ENCODE peak calls at places on chromosomes 16 and 17, in seven cellular contexts. One of them, this sample, is unnamed.

GRCh38 chr17:78351449-78352006 is 8.3 kb downstream of the SOCS3 start:
- DNase-seq in esophagus squamous epithelium: no peak
- DNase-seq in neural progenitor cell: peak; percentile 84
- DNase-seq in body of pancreas: peak; percentile 91
- DNase-seq in dorsolateral prefrontal cortex: peak; percentile 94
- DNase-seq in tibial artery: peak; percentile 97
- DNase-seq in AG04449: no peak
- DNase-seq in this sample: no peak

GRCh38 chr16:27085182-27085581 is 18.5 kb downstream of the C16orf82 start:
- DNase-seq in esophagus squamous epithelium: no peak
- DNase-seq in neural progenitor cell: peak; percentile 36
- DNase-seq in body of pancreas: no peak
- DNase-seq in dorsolateral prefrontal cortex: no peak
- DNase-seq in tibial artery: peak; percentile 48
- DNase-seq in AG04449: no peak
- DNase-seq in this sample: no peak

GRCh38 chr17:5591966-5592365 is 7.7 kb upstream of the NLRP1 start:
- DNase-seq in esophagus squamous epithelium: no peak
- DNase-seq in neural progenitor cell: no peak
- DNase-seq in body of pancreas: no peak
- DNase-seq in dorsolateral prefrontal cortex: no peak
- DNase-seq in tibial artery: no peak
- DNase-seq in AG04449: no peak
- DNase-seq in this sample: no peak

GRCh38 chr17:66564992-66565465 is 262.6 kb downstream of the PRKCA start:
- DNase-seq in esophagus squamous epithelium: no peak
- DNase-seq in neural progenitor cell: peak; percentile 50
- DNase-seq in body of pancreas: no peak
- DNase-seq in dorsolateral prefrontal cortex: no peak
- DNase-seq in tibial artery: no peak
- DNase-seq in AG04449: no peak
- DNase-seq in this sample: no peak

GRCh38 chr17:4220655-4221054 is 43.1 kb downstream of the ANKFY1 start:
- DNase-seq in esophagus squamous epithelium: no peak
- DNase-seq in neural progenitor cell: no peak
- DNase-seq in body of pancreas: no peak
- DNase-seq in dorsolateral prefrontal cortex: no peak
- DNase-seq in tibial artery: peak; percentile 77
- DNase-seq in AG04449: no peak
- DNase-seq in this sample: no peak

GRCh38 chr16:5252800-5253199 is 155.2 kb upstream of the EEF2KMT start:
- DNase-seq in esophagus squamous epithelium: no peak
- DNase-seq in neural progenitor cell: peak; percentile 50
- DNase-seq in body of pancreas: no peak
- DNase-seq in dorsolateral prefrontal cortex: peak; percentile 23
- DNase-seq in tibial artery: no peak
- DNase-seq in AG04449: no peak
- DNase-seq in this sample: no peak

GRCh38 chr16:25823891-25824290 is 132.1 kb downstream of the HS3ST4 start:
- DNase-seq in esophagus squamous epithelium: no peak
- DNase-seq in neural progenitor cell: no peak
- DNase-seq in body of pancreas: no peak
- DNase-seq in dorsolateral prefrontal cortex: no peak
- DNase-seq in tibial artery: no peak
- DNase-seq in AG04449: no peak
- DNase-seq in this sample: no peak

GRCh38 chr17:21548236-21548635 is 144.1 kb upstream of the KCNJ18 start:
- DNase-seq in esophagus squamous epithelium: no peak
- DNase-seq in neural progenitor cell: no peak
- DNase-seq in body of pancreas: no peak
- DNase-seq in dorsolateral prefrontal cortex: no peak
- DNase-seq in tibial artery: no peak
- DNase-seq in AG04449: no peak
- DNase-seq in this sample: no peak

GRCh38 chr17:50519141-50519834 is 11.0 kb downstream of the MYCBPAP start:
- DNase-seq in esophagus squamous epithelium: no peak
- DNase-seq in neural progenitor cell: no peak
- DNase-seq in body of pancreas: no peak
- DNase-seq in dorsolateral prefrontal cortex: no peak
- DNase-seq in tibial artery: no peak
- DNase-seq in AG04449: no peak
- DNase-seq in this sample: no peak

GRCh38 chr17:82356028-82356427 is 3.0 kb upstream of the TEX19 start:
- DNase-seq in esophagus squamous epithelium: no peak
- DNase-seq in neural progenitor cell: no peak
- DNase-seq in body of pancreas: peak; percentile 40
- DNase-seq in dorsolateral prefrontal cortex: no peak
- DNase-seq in tibial artery: no peak
- DNase-seq in AG04449: no peak
- DNase-seq in this sample: no peak

GRCh38 chr16:89137666-89138512 is 33.7 kb upstream of the CDH15 start:
- DNase-seq in esophagus squamous epithelium: no peak
- DNase-seq in neural progenitor cell: no peak
- DNase-seq in body of pancreas: no peak
- DNase-seq in dorsolateral prefrontal cortex: no peak
- DNase-seq in tibial artery: no peak
- DNase-seq in AG04449: no peak
- DNase-seq in this sample: no peak

GRCh38 chr16:77531741-77532140 is 96.9 kb upstream of the ADAMTS18 start:
- DNase-seq in esophagus squamous epithelium: no peak
- DNase-seq in neural progenitor cell: no peak
- DNase-seq in body of pancreas: no peak
- DNase-seq in dorsolateral prefrontal cortex: no peak
- DNase-seq in tibial artery: no peak
- DNase-seq in AG04449: peak; percentile 1
- DNase-seq in this sample: no peak

GRCh38 chr16:83948914-83949723 is 3.9 kb upstream of the OSGIN1 start:
- DNase-seq in esophagus squamous epithelium: no peak
- DNase-seq in neural progenitor cell: no peak
- DNase-seq in body of pancreas: no peak
- DNase-seq in dorsolateral prefrontal cortex: no peak
- DNase-seq in tibial artery: no peak
- DNase-seq in AG04449: no peak
- DNase-seq in this sample: no peak

GRCh38 chr16:12336158-12336557 is 359.6 kb downstream of the SNX29 start:
- DNase-seq in esophagus squamous epithelium: no peak
- DNase-seq in neural progenitor cell: no peak
- DNase-seq in body of pancreas: no peak
- DNase-seq in dorsolateral prefrontal cortex: no peak
- DNase-seq in tibial artery: peak; percentile 11
- DNase-seq in AG04449: no peak
- DNase-seq in this sample: no peak

GRCh38 chr16:49833796-49834195 is 22.1 kb downstream of the ZNF423 start:
- DNase-seq in esophagus squamous epithelium: no peak
- DNase-seq in neural progenitor cell: no peak
- DNase-seq in body of pancreas: no peak
- DNase-seq in dorsolateral prefrontal cortex: no peak
- DNase-seq in tibial artery: peak; percentile 92
- DNase-seq in AG04449: no peak
- DNase-seq in this sample: no peak

GRCh38 chr16:12527077-12527476 is 276.6 kb downstream of the CPPED1 start:
- DNase-seq in esophagus squamous epithelium: no peak
- DNase-seq in neural progenitor cell: no peak
- DNase-seq in body of pancreas: no peak
- DNase-seq in dorsolateral prefrontal cortex: peak; percentile 41
- DNase-seq in tibial artery: no peak
- DNase-seq in AG04449: no peak
- DNase-seq in this sample: no peak

GRCh38 chr17:1713878-1714487 is 3.8 kb upstream of the TLCD2 start:
- DNase-seq in esophagus squamous epithelium: no peak
- DNase-seq in neural progenitor cell: peak; percentile 86
- DNase-seq in body of pancreas: peak; percentile 67
- DNase-seq in dorsolateral prefrontal cortex: no peak
- DNase-seq in tibial artery: peak; percentile 70
- DNase-seq in AG04449: no peak
- DNase-seq in this sample: no peak
- TF ChIP-seq CTCF in esophagus squamous epithelium: peak; percentile 29
- TF ChIP-seq CTCF in neural progenitor cell: peak; percentile 69
- TF ChIP-seq CTCF in body of pancreas: peak; percentile 69
- TF ChIP-seq CTCF in dorsolateral prefrontal cortex: peak; percentile 25
- TF ChIP-seq CTCF in tibial artery: peak; percentile 10
- TF ChIP-seq CTCF in AG04449: peak; percentile 40
- TF ChIP-seq CTCF in this sample: peak; percentile 38

DNA sequence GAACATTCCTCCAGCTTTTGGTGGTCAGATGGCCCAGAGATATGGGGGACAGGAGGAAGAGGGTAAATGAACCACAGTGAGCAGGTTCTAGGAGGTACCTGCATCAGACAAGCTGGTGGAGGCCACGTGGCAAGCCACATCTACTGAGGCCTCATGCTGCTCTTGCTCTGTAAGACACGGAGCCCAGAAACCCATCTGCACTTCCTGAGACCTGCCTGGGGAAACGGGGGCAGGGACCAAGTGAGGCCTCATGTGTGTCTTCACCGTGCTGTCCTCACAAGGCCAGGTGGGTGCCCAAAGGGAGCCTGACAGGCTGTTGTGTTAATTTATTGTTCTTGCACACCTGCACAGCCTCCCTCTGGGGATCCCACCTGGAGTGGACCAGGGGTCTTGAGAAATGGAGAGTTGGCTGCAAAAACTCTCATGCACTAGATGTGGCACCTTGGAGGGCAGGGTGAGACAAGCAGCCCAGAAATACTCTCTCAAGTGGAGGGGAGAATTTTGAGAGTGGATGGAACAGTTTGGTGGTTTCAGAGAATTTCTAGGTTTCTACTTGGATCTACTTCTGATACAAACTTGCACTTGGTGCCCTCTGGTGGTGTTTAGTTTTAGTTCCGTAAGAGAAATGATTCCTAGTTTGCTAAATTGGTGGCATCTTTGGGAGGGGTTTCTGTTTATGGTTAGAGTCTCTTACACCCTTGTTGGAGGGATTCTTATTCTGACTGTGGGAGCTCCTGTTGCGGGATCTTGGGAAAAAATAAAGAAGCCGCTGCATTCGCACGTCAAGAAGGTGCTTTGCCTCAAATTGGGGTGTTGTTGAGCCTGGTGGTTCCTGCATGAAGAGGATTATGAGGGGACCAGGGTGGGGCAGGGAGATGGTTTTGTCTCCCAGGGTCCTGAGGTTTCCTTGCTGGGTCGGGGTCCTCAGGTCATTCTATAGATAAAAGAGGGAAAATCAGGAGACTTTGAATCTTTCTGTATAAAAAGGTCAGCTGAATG is 47.5 kb downstream of the SLC6A2 start:
- DNase-seq in esophagus squamous epithelium: no peak
- DNase-seq in neural progenitor cell: peak; percentile 68
- DNase-seq in body of pancreas: peak; percentile 50
- DNase-seq in dorsolateral prefrontal cortex: peak; percentile 23
- DNase-seq in tibial artery: no peak
- DNase-seq in AG04449: peak; percentile 19
- DNase-seq in this sample: peak; percentile 32
- TF ChIP-seq CTCF in esophagus squamous epithelium: peak; percentile 40
- TF ChIP-seq CTCF in neural progenitor cell: peak; percentile 64
- TF ChIP-seq CTCF in body of pancreas: peak; percentile 45
- TF ChIP-seq CTCF in dorsolateral prefrontal cortex: peak; percentile 77
- TF ChIP-seq CTCF in tibial artery: peak; percentile 45
- TF ChIP-seq CTCF in AG04449: peak; percentile 34
- TF ChIP-seq CTCF in this sample: peak; percentile 25

GRCh38 chr17:7503521-7503920 is 19.4 kb downstream of the POLR2A start:
- DNase-seq in esophagus squamous epithelium: no peak
- DNase-seq in neural progenitor cell: no peak
- DNase-seq in body of pancreas: no peak
- DNase-seq in dorsolateral prefrontal cortex: no peak
- DNase-seq in tibial artery: no peak
- DNase-seq in AG04449: no peak
- DNase-seq in this sample: no peak

GRCh38 chr17:7502171-7502847 is 18.1 kb downstream of the POLR2A start:
- DNase-seq in esophagus squamous epithelium: no peak
- DNase-seq in neural progenitor cell: no peak
- DNase-seq in body of pancreas: no peak
- DNase-seq in dorsolateral prefrontal cortex: no peak
- DNase-seq in tibial artery: no peak
- DNase-seq in AG04449: no peak
- DNase-seq in this sample: no peak

GRCh38 chr17:7499161-7499560 is 15.0 kb downstream of the POLR2A start:
- DNase-seq in esophagus squamous epithelium: no peak
- DNase-seq in neural progenitor cell: no peak
- DNase-seq in body of pancreas: no peak
- DNase-seq in dorsolateral prefrontal cortex: no peak
- DNase-seq in tibial artery: peak; percentile 57
- DNase-seq in AG04449: no peak
- DNase-seq in this sample: no peak

GRCh38 chr17:7501729-7502128 is 17.6 kb downstream of the POLR2A start:
- DNase-seq in esophagus squamous epithelium: no peak
- DNase-seq in neural progenitor cell: no peak
- DNase-seq in body of pancreas: no peak
- DNase-seq in dorsolateral prefrontal cortex: no peak
- DNase-seq in tibial artery: no peak
- DNase-seq in AG04449: no peak
- DNase-seq in this sample: no peak

DNA sequence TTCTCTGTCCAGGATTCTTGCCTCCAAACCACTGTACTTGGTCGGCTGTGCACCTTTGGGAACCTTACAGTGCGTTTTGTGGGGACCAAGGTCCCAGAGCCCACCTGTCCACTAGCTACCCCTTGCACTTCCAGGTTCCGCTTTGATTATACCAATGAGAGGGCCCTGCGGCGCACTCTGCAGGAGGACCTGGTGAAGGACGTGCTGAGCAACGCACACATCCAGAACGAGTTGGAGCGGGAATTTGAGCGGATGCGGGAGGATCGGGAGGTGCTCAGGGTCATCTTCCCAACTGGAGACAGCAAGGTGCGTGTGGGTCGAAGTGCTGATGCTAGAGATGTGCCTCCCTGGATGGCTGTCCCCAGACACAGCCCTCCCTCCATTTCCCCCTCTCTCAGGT is 18.8 kb downstream of the POLR2A start:
- DNase-seq in esophagus squamous epithelium: no peak
- DNase-seq in neural progenitor cell: peak; percentile 48
- DNase-seq in body of pancreas: no peak
- DNase-seq in dorsolateral prefrontal cortex: no peak
- DNase-seq in tibial artery: no peak
- DNase-seq in AG04449: no peak
- DNase-seq in this sample: no peak
- TF ChIP-seq CTCF in esophagus squamous epithelium: no peak
- TF ChIP-seq CTCF in neural progenitor cell: peak; percentile 49
- TF ChIP-seq CTCF in body of pancreas: peak; percentile 37
- TF ChIP-seq CTCF in dorsolateral prefrontal cortex: no peak
- TF ChIP-seq CTCF in tibial artery: no peak
- TF ChIP-seq CTCF in AG04449: peak; percentile 16
- TF ChIP-seq CTCF in this sample: peak; percentile 11

GRCh38 chr16:58417600-58417999 is 25.3 kb downstream of the GINS3 start:
- DNase-seq in esophagus squamous epithelium: no peak
- DNase-seq in neural progenitor cell: no peak
- DNase-seq in body of pancreas: no peak
- DNase-seq in dorsolateral prefrontal cortex: no peak
- DNase-seq in tibial artery: no peak
- DNase-seq in AG04449: no peak
- DNase-seq in this sample: no peak

GRCh38 chr16:58413359-58413758 is 21.1 kb downstream of the GINS3 start:
- DNase-seq in esophagus squamous epithelium: no peak
- DNase-seq in neural progenitor cell: no peak
- DNase-seq in body of pancreas: no peak
- DNase-seq in dorsolateral prefrontal cortex: no peak
- DNase-seq in tibial artery: no peak
- DNase-seq in AG04449: no peak
- DNase-seq in this sample: no peak

GRCh38 chr16:58411736-58412614 is 19.7 kb downstream of the GINS3 start:
- DNase-seq in esophagus squamous epithelium: no peak
- DNase-seq in neural progenitor cell: no peak
- DNase-seq in body of pancreas: no peak
- DNase-seq in dorsolateral prefrontal cortex: no peak
- DNase-seq in tibial artery: no peak
- DNase-seq in AG04449: no peak
- DNase-seq in this sample: no peak

GRCh38 chr16:58417035-58417434 is 24.8 kb downstream of the GINS3 start:
- DNase-seq in esophagus squamous epithelium: no peak
- DNase-seq in neural progenitor cell: no peak
- DNase-seq in body of pancreas: no peak
- DNase-seq in dorsolateral prefrontal cortex: no peak
- DNase-seq in tibial artery: no peak
- DNase-seq in AG04449: no peak
- DNase-seq in this sample: no peak

GRCh38 chr16:58414938-58415451 is 22.7 kb downstream of the GINS3 start:
- DNase-seq in esophagus squamous epithelium: no peak
- DNase-seq in neural progenitor cell: no peak
- DNase-seq in body of pancreas: no peak
- DNase-seq in dorsolateral prefrontal cortex: no peak
- DNase-seq in tibial artery: no peak
- DNase-seq in AG04449: no peak
- DNase-seq in this sample: no peak
- TF ChIP-seq CTCF in esophagus squamous epithelium: no peak
- TF ChIP-seq CTCF in neural progenitor cell: no peak
- TF ChIP-seq CTCF in body of pancreas: no peak
- TF ChIP-seq CTCF in dorsolateral prefrontal cortex: no peak
- TF ChIP-seq CTCF in tibial artery: no peak
- TF ChIP-seq CTCF in AG04449: no peak
- TF ChIP-seq CTCF in this sample: no peak